ENCODE peak calls at places on chromosomes 12 and 14, in five cellular contexts. J, O, A, C and K are unnamed samples.
A peak's percentile ranks its signal among the peaks of the same experiment; 100 is the strongest.

GRCh38 chr12:106767954-106768501 is 6.5 kb upstream of the RIC8B start:
- DNase-seq in J (no peak), O (peak; percentile 65), A (no peak), C (peak; percentile 62), K (peak; percentile 8)

GRCh38 chr12:89453579-89453978 is 71.0 kb downstream of the GALNT4 start:
- DNase-seq in J (peak; percentile 72), O (no peak), A (no peak), C (peak; percentile 35), K (no peak)

GRCh38 chr12:90915353-90915752 is 39.6 kb downstream of the CCER1 start:
- DNase-seq in J (no peak), O (no peak), A (no peak), C (no peak), K (no peak)

GRCh38 chr14:79764288-79764687 is 447.0 kb downstream of the DIO2 start:
- DNase-seq in J (no peak), O (no peak), A (no peak), C (no peak), K (no peak)

GRCh38 chr12:113247123-113248045 is 26.1 kb downstream of the TPCN1 start:
- DNase-seq in J (no peak), O (no peak), A (no peak), C (no peak), K (peak; percentile 48)

GRCh38 chr14:91350813-91351507 is 66.7 kb downstream of the CCDC88C start:
- DNase-seq in J (no peak), O (no peak), A (no peak), C (no peak), K (no peak)

GRCh38 chr14:96187216-96188050 is 17.2 kb upstream of the BDKRB2 start:
- DNase-seq in J (no peak), O (no peak), A (no peak), C (no peak), K (no peak)

GRCh38 chr12:10720974-10721565 is 2.1 kb downstream of the YBX3 start:
- DNase-seq in J (no peak), O (no peak), A (no peak), C (no peak), K (no peak)

GRCh38 chr14:68580676-68581075 is 212.2 kb downstream of the ZFP36L1 start:
- DNase-seq in J (no peak), O (no peak), A (no peak), C (no peak), K (no peak)

GRCh38 chr14:36207500-36207899 is 31.0 kb upstream of the PTCSC3 start:
- DNase-seq in J (no peak), O (no peak), A (no peak), C (peak; percentile 12), K (no peak)

GRCh38 chr14:28119849-28120248 is 646.7 kb upstream of the FOXG1 start:
- DNase-seq in J (no peak), O (no peak), A (no peak), C (no peak), K (no peak)

GRCh38 chr14:24052656-24053547 is 1.1 kb downstream of the CARMIL3 start:
- DNase-seq in J (no peak), O (no peak), A (no peak), C (no peak), K (no peak)

GRCh38 chr14:75871181-75871880 is 110.5 kb downstream of the TGFB3 start:
- DNase-seq in J (no peak), O (no peak), A (no peak), C (no peak), K (no peak)

GRCh38 chr14:84340938-84341337 is 1189.0 kb upstream of the FLRT2 start:
- DNase-seq in J (no peak), O (no peak), A (no peak), C (no peak), K (no peak)

GRCh38 chr12:47244730-47245285 is 165.0 kb upstream of the AMIGO2 start:
- DNase-seq in J (no peak), O (no peak), A (no peak), C (no peak), K (no peak)

GRCh38 chr14:51394391-51394790 is 154.3 kb downstream of the TMX1 start:
- DNase-seq in J (peak; percentile 80), O (no peak), A (no peak), C (no peak), K (peak; percentile 42)

GRCh38 chr12:121792607-121793500 is 634 bp downstream of the RHOF start:
- DNase-seq in J (no peak), O (no peak), A (peak; percentile 54), C (no peak), K (no peak)

GRCh38 chr14:71698698-71699097 is 233.5 kb upstream of the RGS6 start:
- DNase-seq in J (no peak), O (no peak), A (no peak), C (no peak), K (no peak)

GRCh38 chr14:95195031-95195430 is 37.7 kb upstream of the DICER1 start:
- DNase-seq in J (no peak), O (no peak), A (no peak), C (no peak), K (no peak)

GRCh38 chr14:106518054-106518943 is 991.9 kb downstream of the TMEM121 start:
- DNase-seq in J (no peak), O (no peak), A (peak; percentile 32), C (peak; percentile 2), K (no peak)

GRCh38 chr12:16515666-16516065 is 90.3 kb downstream of the LMO3 start:
- DNase-seq in J (no peak), O (no peak), A (no peak), C (no peak), K (no peak)

GRCh38 chr14:34355584-34356266 is 106.3 kb downstream of the SPTSSA start:
- DNase-seq in J (no peak), O (no peak), A (no peak), C (no peak), K (peak; percentile 47)

GRCh38 chr14:57066887-57067513 is 201.7 kb downstream of the EXOC5 start:
- DNase-seq in J (no peak), O (peak; percentile 57), A (no peak), C (peak; percentile 52), K (peak; percentile 1)

GRCh38 chr12:64679487-64679983 is 69.2 kb downstream of the RASSF3 start:
- DNase-seq in J (no peak), O (no peak), A (peak; percentile 78), C (peak; percentile 91), K (peak; percentile 71)

GRCh38 chr14:101874001-101874400 is 90.4 kb upstream of the DYNC1H1 start:
- DNase-seq in J (no peak), O (no peak), A (no peak), C (no peak), K (no peak)

GRCh38 chr12:111685322-111685810 is 390 bp downstream of the BRAP start:
- DNase-seq in J (no peak), O (no peak), A (no peak), C (peak; percentile 19), K (no peak)

GRCh38 chr12:126966498-126966897 is 1300.5 kb upstream of the TMEM132C start:
- DNase-seq in J (no peak), O (no peak), A (no peak), C (no peak), K (no peak)

DNA sequence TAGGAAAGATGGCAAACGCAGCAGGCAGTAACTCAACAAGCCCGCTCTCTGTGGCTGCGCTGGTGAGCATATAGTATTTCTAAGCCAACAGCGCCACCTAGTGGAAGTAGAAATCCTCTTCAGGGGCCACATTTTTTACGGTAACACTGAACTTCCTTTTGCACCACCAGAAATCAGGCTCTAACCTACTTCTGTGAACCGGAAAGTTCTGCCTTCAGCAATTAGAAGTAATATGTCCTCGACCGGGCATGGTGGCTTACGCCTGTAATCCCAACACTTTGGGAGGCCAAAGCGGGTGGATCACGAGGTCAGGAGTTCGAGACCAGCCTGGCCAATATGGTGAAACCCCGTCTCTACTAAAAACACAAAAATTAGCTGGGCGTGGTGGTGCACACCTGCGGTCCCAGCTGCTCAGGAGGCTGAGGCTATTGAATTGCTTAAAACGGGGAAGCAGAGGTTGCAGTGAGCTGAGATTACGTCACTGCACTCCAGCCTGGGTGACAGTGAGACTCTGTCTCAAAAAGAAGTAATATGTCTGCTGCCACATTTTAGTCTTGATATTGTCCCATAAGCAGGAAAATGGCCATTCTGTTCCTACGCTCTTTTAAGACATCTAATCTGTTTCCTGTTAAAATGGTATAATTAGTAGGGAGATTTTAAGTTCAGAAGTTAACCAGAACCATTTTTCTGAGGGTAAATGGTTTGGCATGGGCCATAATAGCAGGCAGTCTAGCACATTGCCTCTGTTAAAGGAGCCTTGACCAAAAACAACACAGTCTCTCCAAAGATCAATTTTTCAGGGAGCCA is 26.7 kb downstream of the APOBEC1 start:
- DNase-seq in J (peak; percentile 17), O (peak; percentile 86), A (peak; percentile 33), C (peak; percentile 83), K (peak; percentile 64)
- H3K4me3 ChIP-seq in J (no peak overlapping the region), O (no peak overlapping the region), A (peak overlapping the region; percentile 59), C (no peak overlapping the region), K (no peak overlapping the region)

DNA sequence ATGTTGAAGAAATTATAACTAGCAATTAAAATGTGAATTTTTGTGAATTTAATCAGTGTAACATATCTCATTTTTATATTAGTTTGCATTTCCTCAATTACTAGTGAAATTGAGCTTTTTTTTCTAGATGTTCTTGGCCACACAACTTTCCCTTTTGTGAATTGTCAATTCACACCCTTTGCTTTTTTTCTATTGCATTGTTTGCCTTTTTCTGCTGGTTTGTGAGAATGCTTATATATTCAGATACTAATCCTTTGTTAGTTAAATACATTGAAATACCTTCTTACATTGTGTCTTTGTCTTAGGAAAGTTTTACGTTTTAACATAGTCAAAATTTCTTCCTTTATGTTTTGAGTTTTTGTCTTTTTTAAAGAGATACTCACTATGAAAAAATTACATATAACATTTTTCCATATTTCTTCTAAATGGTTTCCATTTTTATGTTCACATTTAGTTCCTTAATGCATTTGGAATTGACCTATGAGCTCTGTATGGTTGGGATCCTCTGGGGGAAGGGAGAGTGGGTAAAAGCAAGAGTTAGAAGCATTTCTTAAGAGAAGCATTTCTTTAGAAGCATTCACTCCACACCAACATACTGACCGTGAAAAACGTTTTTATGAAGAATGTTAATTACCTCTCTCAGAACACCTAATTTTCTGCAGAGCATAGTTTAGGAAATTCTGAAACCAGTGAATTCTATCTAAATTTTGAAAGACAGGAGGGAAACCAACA is 126.0 kb downstream of the CAPZA3 start:
- DNase-seq in J (no peak), O (no peak), A (no peak), C (no peak), K (no peak)
- H3K4me3 ChIP-seq in J (no peak overlapping the region), O (no peak overlapping the region), A (no peak overlapping the region), C (no peak overlapping the region), K (no peak overlapping the region)

DNA sequence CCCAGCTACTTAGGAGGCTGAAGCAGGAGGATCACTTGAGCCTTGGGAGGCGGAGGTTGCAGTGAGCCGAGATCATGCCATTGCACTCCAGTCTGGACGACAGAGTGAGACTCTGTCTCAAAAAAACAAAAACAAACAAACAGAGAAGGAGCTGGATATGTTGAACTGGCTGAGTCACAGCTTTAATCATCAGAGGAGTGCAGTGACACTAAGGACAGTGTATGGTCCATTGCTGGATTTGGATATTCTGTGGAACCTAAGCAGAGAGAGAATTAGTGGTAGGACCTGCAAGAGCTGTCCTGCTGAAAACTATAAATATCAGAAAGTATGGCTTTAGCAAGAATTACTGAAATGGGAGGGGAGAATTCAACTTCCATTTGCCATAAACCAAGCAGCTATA is 163.0 kb upstream of the PELI2 start:
- DNase-seq in J (no peak), O (no peak), A (no peak), C (no peak), K (no peak)
- H3K4me3 ChIP-seq in J (no peak overlapping the region), O (no peak overlapping the region), A (no peak overlapping the region), C (no peak overlapping the region), K (no peak overlapping the region)

DNA sequence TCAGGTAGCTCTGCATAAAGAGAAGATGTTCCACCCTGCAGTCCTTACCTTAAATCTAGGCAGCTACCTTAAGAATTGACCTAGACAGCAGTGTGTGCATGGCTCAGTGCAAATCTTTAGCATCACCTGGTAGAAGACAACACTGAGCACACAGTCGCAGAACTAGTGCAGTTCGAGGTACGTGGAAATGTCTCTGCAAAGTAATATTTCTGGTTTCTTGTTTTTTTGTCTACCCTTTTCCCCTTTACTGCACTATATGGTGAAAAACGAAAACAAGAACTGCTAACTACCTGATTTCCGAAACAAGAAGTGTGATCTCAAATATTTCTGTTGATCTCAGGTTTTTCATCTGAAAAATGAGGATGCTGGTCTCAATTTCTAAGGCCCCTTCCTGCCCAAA is 82.5 kb downstream of the ETV6 start:
- DNase-seq in J (no peak), O (no peak), A (no peak), C (no peak), K (no peak)
- H3K4me3 ChIP-seq in J (no peak overlapping the region), O (no peak overlapping the region), A (no peak overlapping the region), C (no peak overlapping the region), K (no peak overlapping the region)